ENCODE peak calls at places on chromosome X, in four cellular contexts. One of them, this sample, is unnamed.

GRCh38 chrX:20477836-20478532 is 211.3 kb upstream of the RPS6KA3 start:
- DNase-seq in AG09309: no peak
- DNase-seq in PC-3: no peak
- DNase-seq in activated CD4-positive, alpha-beta T cell treated with anti-CD3 and anti-CD28 coated beads, Interleukin-2, amount 50 U/mL, for 24 hours: no peak
- DNase-seq in this sample: peak

GRCh38 chrX:53263597-53264094 is 17.7 kb downstream of the IQSEC2 start:
- DNase-seq in AG09309: no peak
- DNase-seq in PC-3: peak
- DNase-seq in activated CD4-positive, alpha-beta T cell treated with anti-CD3 and anti-CD28 coated beads, Interleukin-2, amount 50 U/mL, for 24 hours: no peak
- DNase-seq in this sample: peak

GRCh38 chrX:137428251-137428661 is 137.7 kb upstream of the ZIC3 start:
- DNase-seq in AG09309: no peak
- DNase-seq in PC-3: no peak
- DNase-seq in activated CD4-positive, alpha-beta T cell treated with anti-CD3 and anti-CD28 coated beads, Interleukin-2, amount 50 U/mL, for 24 hours: no peak
- DNase-seq in this sample: peak

GRCh38 chrX:15737188-15737956 is 698 bp upstream of the CA5B start:
- DNase-seq in AG09309: no peak
- DNase-seq in PC-3: peak
- DNase-seq in activated CD4-positive, alpha-beta T cell treated with anti-CD3 and anti-CD28 coated beads, Interleukin-2, amount 50 U/mL, for 24 hours: no peak
- DNase-seq in this sample: peak

GRCh38 chrX:133681416-133681815 is 266.1 kb upstream of the GPC4 start:
- DNase-seq in AG09309: no peak
- DNase-seq in PC-3: no peak
- DNase-seq in activated CD4-positive, alpha-beta T cell treated with anti-CD3 and anti-CD28 coated beads, Interleukin-2, amount 50 U/mL, for 24 hours: no peak
- DNase-seq in this sample: peak

GRCh38 chrX:8783100-8784098 is 17.8 kb downstream of the FAM9A start:
- DNase-seq in AG09309: no peak
- DNase-seq in PC-3: peak
- DNase-seq in activated CD4-positive, alpha-beta T cell treated with anti-CD3 and anti-CD28 coated beads, Interleukin-2, amount 50 U/mL, for 24 hours: peak
- DNase-seq in this sample: peak

GRCh38 chrX:21741869-21742701 is 15.8 kb downstream of the SMPX start:
- DNase-seq in AG09309: no peak
- DNase-seq in PC-3: no peak
- DNase-seq in activated CD4-positive, alpha-beta T cell treated with anti-CD3 and anti-CD28 coated beads, Interleukin-2, amount 50 U/mL, for 24 hours: no peak
- DNase-seq in this sample: no peak

GRCh38 chrX:149871940-149872339 is 9.0 kb upstream of the MAGEA8 start:
- DNase-seq in AG09309: no peak
- DNase-seq in PC-3: peak
- DNase-seq in activated CD4-positive, alpha-beta T cell treated with anti-CD3 and anti-CD28 coated beads, Interleukin-2, amount 50 U/mL, for 24 hours: peak
- DNase-seq in this sample: peak

GRCh38 chrX:97027384-97027922 is 143.7 kb downstream of the RPA4 start:
- DNase-seq in AG09309: no peak
- DNase-seq in PC-3: no peak
- DNase-seq in activated CD4-positive, alpha-beta T cell treated with anti-CD3 and anti-CD28 coated beads, Interleukin-2, amount 50 U/mL, for 24 hours: no peak
- DNase-seq in this sample: peak

GRCh38 chrX:101450052-101450451 is 35.2 kb upstream of the ARMCX4 start:
- DNase-seq in AG09309: no peak
- DNase-seq in PC-3: no peak
- DNase-seq in activated CD4-positive, alpha-beta T cell treated with anti-CD3 and anti-CD28 coated beads, Interleukin-2, amount 50 U/mL, for 24 hours: no peak
- DNase-seq in this sample: no peak